ENCODE peak calls at places on chromosomes 4 and X, in ten cellular contexts. U is erythroblast, W is right lobe of liver, A is transverse colon, K is IMR-90, Y is GM12891, S is A549, J is sigmoid colon, P is lower leg skin, B is GM12878. O is an unnamed sample.

GRCh38 chrX:10769165-10769564 is 148.8 kb upstream of the MID1 start:
- DNase-seq in U (peak), W (no peak), A (no peak), K (peak), Y (peak), S (peak), J (no peak), P (no peak), B (no peak), O (peak)

GRCh38 chr4:101651778-101652177 is 138.8 kb upstream of the BANK1 start:
- DNase-seq in U (no peak), W (no peak), A (no peak), K (no peak), Y (no peak), S (no peak), J (no peak), P (no peak), B (no peak), O (no peak)

GRCh38 chr4:105936901-105937300 is 41.6 kb downstream of the NPNT start:
- DNase-seq in U (no peak), W (no peak), A (no peak), K (no peak), Y (no peak), S (no peak), J (no peak), P (no peak), B (no peak), O (no peak)

GRCh38 chr4:122152699-122153328 is 683 bp downstream of the BLTP1 start:
- DNase-seq in U (peak), W (peak), A (peak), K (peak), Y (peak), S (peak), J (peak), P (no peak), B (no peak), O (peak)

GRCh38 chrX:102339312-102340298 is 92.6 kb downstream of the NXF2 start:
- DNase-seq in U (no peak), W (no peak), A (no peak), K (no peak), Y (no peak), S (no peak), J (peak), P (no peak), B (no peak), O (peak)

GRCh38 chrX:20595928-20596550 is 329.3 kb upstream of the RPS6KA3 start:
- DNase-seq in U (no peak), W (no peak), A (no peak), K (no peak), Y (no peak), S (no peak), J (no peak), P (no peak), B (no peak), O (no peak)

GRCh38 chr4:48360285-48360965 is 19.1 kb downstream of the SLAIN2 start:
- DNase-seq in U (no peak), W (no peak), A (no peak), K (peak), Y (no peak), S (no peak), J (no peak), P (no peak), B (no peak), O (no peak)

GRCh38 chr4:156677136-156677535 is 294.5 kb downstream of the PDGFC start:
- DNase-seq in U (peak), W (no peak), A (peak), K (no peak), Y (no peak), S (peak), J (no peak), P (no peak), B (no peak), O (peak)

GRCh38 chr4:32864713-32865351 is 2144.7 kb downstream of the PCDH7 start:
- DNase-seq in U (no peak), W (no peak), A (no peak), K (no peak), Y (no peak), S (no peak), J (no peak), P (no peak), B (no peak), O (no peak)

GRCh38 chrX:56974408-56974807 is 20.9 kb downstream of the SPIN3 start:
- DNase-seq in U (no peak), W (no peak), A (no peak), K (no peak), Y (no peak), S (no peak), J (no peak), P (no peak), B (no peak), O (no peak)

GRCh38 chr4:102599887-102600286 is 98.7 kb downstream of the NFKB1 start:
- DNase-seq in U (no peak), W (no peak), A (no peak), K (no peak), Y (no peak), S (no peak), J (no peak), P (no peak), B (no peak), O (no peak)

GRCh38 chr4:1234296-1234695 is 14.6 kb downstream of the CTBP1 start:
- DNase-seq in U (no peak), W (no peak), A (no peak), K (peak), Y (no peak), S (no peak), J (peak), P (no peak), B (no peak), O (no peak)

GRCh38 chr4:129526812-129527211 is 430.9 kb downstream of the C4orf33 start:
- DNase-seq in U (peak), W (no peak), A (no peak), K (no peak), Y (no peak), S (no peak), J (no peak), P (no peak), B (no peak), O (peak)

GRCh38 chr4:8690811-8691775 is 98.5 kb downstream of the CPZ start:
- DNase-seq in U (no peak), W (no peak), A (no peak), K (no peak), Y (no peak), S (no peak), J (peak), P (no peak), B (no peak), O (no peak)

GRCh38 chr4:30802622-30803323 is 82.6 kb downstream of the PCDH7 start:
- DNase-seq in U (no peak), W (no peak), A (no peak), K (peak), Y (no peak), S (no peak), J (no peak), P (peak), B (no peak), O (no peak)

GRCh38 chr4:181559637-181560036 is 683.6 kb upstream of the TENM3 start:
- DNase-seq in U (no peak), W (no peak), A (no peak), K (no peak), Y (no peak), S (no peak), J (no peak), P (no peak), B (no peak), O (no peak)

GRCh38 chr4:17376205-17376604 is 135.7 kb downstream of the QDPR start:
- DNase-seq in U (no peak), W (no peak), A (no peak), K (peak), Y (no peak), S (no peak), J (no peak), P (no peak), B (no peak), O (no peak)

GRCh38 chrX:44459501-44459900 is 83.2 kb downstream of the FUNDC1 start:
- DNase-seq in U (no peak), W (no peak), A (no peak), K (no peak), Y (no peak), S (no peak), J (no peak), P (no peak), B (no peak), O (no peak)

GRCh38 chrX:71365356-71365875 is 741 bp upstream of the TAF1 start:
- DNase-seq in U (no peak), W (no peak), A (no peak), K (no peak), Y (no peak), S (no peak), J (no peak), P (no peak), B (no peak), O (no peak)

GRCh38 chrX:9897761-9898161 is 69.4 kb upstream of the CLDN34 start:
- DNase-seq in U (no peak), W (no peak), A (no peak), K (peak), Y (no peak), S (no peak), J (no peak), P (no peak), B (no peak), O (peak)

GRCh38 chr4:972651-973424 is 531 bp downstream of the DGKQ start:
- DNase-seq in U (peak), W (peak), A (peak), K (no peak), Y (peak), S (peak), J (no peak), P (no peak), B (no peak), O (peak)

GRCh38 chr4:18440527-18441215 is 419.1 kb upstream of the LCORL start:
- DNase-seq in U (no peak), W (no peak), A (no peak), K (no peak), Y (no peak), S (no peak), J (no peak), P (no peak), B (no peak), O (no peak)

GRCh38 chr4:168981460-168981859 is 28.6 kb downstream of the CBR4 start:
- DNase-seq in U (no peak), W (no peak), A (no peak), K (peak), Y (no peak), S (no peak), J (no peak), P (no peak), B (no peak), O (no peak)

GRCh38 chrX:45767021-45767491 is 566.4 kb upstream of the DIPK2B start:
- DNase-seq in U (peak), W (no peak), A (no peak), K (peak), Y (no peak), S (no peak), J (no peak), P (no peak), B (no peak), O (peak)

GRCh38 chr4:39353478-39354177 is 12.5 kb downstream of the RFC1 start:
- DNase-seq in U (peak), W (no peak), A (no peak), K (peak), Y (peak), S (no peak), J (no peak), P (no peak), B (peak), O (peak)

DNA sequence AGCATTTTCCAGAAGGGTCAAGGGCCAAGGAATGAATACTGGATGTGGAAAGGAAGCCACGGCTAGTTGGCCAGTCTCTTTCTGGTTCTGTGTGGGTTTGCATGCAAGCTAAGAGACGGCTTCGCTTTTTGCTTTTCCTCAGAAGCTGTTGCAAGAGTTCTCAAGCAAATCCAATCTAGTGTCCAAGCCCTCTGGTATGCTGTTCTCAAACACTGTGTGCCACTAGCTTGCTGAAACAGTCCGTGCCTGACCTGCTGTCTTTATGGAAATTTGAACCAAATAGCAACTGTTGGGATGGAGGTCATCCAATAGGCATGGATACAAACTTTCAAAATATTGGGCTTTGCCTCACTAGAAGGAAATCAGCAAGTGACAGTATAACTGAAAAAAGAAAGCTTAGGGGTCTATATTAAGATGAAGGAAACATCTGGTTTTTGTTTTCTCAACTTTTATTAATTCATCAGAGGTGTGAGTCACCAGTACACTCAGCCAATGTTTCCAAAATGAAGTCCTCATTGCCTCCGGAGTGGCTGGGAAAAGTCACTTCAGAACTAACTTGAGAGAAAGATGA is 70.5 kb downstream of the SLC9A6 start:
- DNase-seq in U (no peak), W (no peak), A (no peak), K (peak), Y (no peak), S (no peak), J (peak), P (peak), B (no peak), O (no peak)
- TF ChIP-seq POLR2A in U (no peak), W (no peak), A (peak), K (no peak), Y (no peak), S (no peak), J (no peak), P (no peak), B (no peak), O (no peak)

DNA sequence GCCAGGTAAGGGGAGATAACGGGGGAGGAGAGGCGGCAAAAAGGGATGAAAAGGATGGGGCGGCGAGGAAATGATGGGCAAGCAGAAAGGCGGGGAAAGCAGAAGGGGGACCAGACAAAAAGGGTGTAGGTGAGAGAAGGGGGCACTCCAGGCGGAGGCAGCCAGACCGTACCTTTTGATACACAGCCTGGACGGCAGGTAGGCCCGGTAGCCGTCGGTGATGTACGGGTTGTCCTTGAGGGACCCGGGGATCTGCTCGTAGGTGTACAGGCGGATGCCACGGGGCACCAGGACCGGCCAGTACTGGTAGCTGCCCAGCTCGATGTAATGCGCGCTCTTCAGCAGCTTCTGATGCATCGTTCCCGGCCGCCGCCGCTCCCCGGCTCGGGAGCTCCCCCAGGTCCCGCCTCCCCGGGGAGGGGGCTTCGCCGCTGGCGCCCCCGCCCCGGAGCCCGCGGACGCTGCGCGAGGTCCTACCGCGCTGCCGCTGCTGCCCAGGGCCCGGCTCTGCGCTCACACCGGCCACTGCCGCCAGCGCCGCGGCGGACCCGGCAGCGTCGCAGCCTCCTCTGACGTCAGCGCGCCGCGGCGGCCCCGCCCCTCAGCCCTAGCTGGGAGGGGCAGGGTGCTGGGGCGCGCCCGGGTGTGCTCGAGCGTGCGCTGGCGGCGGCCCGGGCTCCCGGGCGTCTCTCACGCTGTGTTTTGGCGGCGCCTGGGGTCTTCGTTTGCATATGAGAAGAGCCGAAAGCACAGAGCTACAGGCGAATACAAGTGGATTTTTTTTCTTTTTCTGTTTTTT is at the start of gene PAQR3:
- DNase-seq in U (peak), W (peak), A (peak), K (peak), Y (peak), S (peak), J (peak), P (peak), B (peak), O (peak)
- TF ChIP-seq POLR2A in U (peak), W (peak), A (peak), K (peak), Y (no peak), S (peak), J (no peak), P (peak), B (peak), O (peak)

DNA sequence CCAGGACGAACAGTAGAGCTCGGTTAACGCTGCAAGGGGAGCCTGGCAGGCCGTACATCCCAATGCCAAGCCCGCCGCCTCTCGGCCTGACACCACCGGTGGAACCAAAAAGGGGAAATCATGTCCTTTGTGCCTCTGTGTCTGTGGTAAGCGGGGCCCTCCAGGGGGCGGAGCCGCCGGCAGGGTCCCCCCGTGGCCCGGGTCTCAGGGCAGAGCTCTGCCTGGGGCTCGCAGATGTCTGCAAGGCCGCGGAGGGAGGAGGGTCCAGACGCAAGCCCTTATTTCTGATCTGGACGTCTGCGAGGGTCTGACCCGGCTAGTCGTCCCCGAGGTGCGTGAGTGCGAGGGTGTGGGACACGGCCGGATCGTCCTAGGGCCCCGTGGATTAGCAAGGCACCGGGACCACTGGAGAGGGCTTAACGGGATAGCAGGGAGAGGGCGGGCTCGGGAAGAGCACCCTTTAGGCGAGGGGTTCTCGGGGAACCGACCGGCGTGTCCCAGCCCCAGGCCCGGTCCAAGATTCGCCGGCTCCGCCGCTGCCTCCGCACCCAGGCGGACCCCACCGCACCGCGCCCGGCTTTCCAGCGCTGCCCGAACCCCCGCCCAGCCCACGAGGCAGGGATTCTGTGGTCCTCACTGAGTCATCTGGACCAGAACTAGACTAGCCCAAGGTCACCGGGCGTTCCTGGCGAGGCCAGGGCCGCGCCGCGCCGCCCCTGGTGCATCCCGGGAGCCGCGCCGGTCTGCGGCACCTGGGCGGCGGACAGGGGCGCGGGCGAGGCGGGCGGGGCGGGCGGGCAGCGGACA is 858 bp upstream of the FAM193A start:
- DNase-seq in U (peak), W (peak), A (peak), K (peak), Y (no peak), S (no peak), J (peak), P (peak), B (no peak), O (peak)
- TF ChIP-seq POLR2A in U (no peak), W (peak), A (peak), K (peak), Y (no peak), S (no peak), J (peak), P (no peak), B (peak), O (peak)

DNA sequence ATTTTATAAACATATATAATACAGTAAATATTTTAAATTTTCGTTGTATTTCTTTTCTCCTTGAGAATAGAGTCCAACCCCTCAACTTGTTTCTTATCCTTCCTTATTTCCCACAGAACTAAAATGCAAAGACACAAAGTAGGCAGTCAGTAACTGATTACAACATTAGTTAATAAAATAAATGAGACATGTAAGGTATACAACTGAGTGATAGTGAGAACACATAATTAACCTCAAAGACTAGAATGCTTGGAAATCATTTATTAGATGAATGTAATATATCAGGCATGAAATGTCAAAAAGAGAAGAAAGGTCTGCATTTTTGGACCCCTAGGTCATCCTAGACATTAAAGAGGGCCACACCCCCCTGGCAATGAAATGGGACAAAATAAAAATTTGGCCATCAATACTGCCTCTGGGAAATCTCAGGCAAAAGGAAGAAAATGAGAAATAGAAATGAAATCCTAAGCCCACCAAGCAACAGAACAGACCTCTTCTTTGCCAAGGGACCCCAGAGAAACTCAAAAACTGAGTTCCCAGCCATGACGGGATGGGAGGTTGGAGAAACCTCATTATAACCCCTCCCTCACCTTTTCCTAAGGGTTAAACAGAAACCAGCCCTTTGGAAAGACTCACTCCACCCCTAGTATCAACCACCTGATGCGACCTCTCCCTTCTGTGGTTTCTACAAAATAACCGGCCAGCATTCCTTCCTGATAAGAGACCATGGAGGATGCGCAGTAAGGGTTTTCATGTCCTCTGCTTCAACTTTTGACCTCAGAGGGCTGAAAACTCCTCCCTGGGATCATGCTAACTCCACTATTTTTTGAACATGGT is 90.1 kb upstream of the EXOC1L start:
- DNase-seq in U (peak), W (no peak), A (no peak), K (no peak), Y (no peak), S (no peak), J (no peak), P (no peak), B (no peak), O (no peak)
- TF ChIP-seq POLR2A in U (no peak), W (no peak), A (no peak), K (no peak), Y (no peak), S (no peak), J (no peak), P (no peak), B (no peak), O (no peak)

DNA sequence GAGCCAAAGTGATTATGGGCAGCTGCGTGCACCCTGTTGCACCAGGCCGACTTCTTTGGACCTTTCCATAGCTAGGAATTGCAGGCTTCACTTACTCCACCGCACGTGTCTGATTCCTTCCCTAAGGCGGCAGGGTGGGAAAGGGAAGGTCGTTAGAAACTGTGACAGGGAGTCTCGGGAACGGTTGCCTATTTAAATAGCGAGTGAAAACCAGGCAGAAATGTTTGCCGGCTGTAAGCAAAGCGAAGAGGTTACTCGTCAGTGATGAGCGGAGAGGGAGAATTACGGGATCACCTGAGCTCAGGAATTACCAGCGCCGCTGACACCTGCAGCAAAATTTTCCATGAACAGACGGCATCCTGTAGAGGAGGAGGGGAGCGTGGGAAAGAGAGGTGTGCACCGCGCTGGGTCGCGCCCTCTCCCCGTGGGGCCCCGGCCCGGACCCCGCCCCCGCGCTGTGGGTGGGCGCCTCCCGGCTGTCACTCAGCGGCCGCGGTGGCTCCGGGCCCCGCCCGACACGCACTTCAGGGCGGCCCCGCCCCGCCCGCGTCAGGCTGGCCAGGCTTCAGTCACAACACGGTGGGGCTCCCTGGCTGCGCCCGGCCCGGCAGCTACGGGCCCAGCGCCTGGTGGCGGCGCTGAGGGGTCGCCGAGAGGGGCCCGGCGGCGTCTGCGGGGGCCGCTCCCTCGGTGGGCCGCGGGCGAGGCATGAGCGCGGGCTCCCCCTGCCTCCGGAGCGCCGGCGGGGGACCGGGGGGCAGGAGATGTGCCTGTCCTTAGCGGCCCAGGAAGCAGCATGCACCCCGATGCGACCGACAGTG is at the start of gene SNX25:
- DNase-seq in U (peak), W (peak), A (peak), K (peak), Y (peak), S (peak), J (peak), P (peak), B (no peak), O (peak)
- TF ChIP-seq POLR2A in U (peak), W (peak), A (peak), K (peak), Y (peak), S (peak), J (no peak), P (no peak), B (peak), O (peak)